ENCODE peak calls at places on chromosome 9, in six cellular contexts. T, C, X, B, Q and R are unnamed samples.

GRCh38 chr9:114685951-114686350 is 4.0 kb upstream of the TEX48 start:
- DNase-seq in T (no peak), C (no peak), X (no peak), B (no peak), Q (no peak), R (no peak)

GRCh38 chr9:136655244-136656225 is 7.2 kb upstream of the EGFL7 start:
- DNase-seq in T (no peak), C (no peak), X (no peak), B (no peak), Q (no peak), R (no peak)

GRCh38 chr9:89154651-89155336 is 23.8 kb downstream of the SHC3 start:
- DNase-seq in T (peak), C (no peak), X (no peak), B (no peak), Q (no peak), R (no peak)

GRCh38 chr9:69122086-69122390 is 52.0 kb upstream of the TJP2 start:
- DNase-seq in T (peak), C (no peak), X (peak), B (no peak), Q (peak), R (peak)

GRCh38 chr9:134253596-134254205 is 72.6 kb upstream of the RXRA start:
- DNase-seq in T (no peak), C (no peak), X (no peak), B (no peak), Q (no peak), R (no peak)

GRCh38 chr9:84759300-84759750 is 89.8 kb downstream of the NTRK2 start:
- DNase-seq in T (no peak), C (no peak), X (no peak), B (no peak), Q (no peak), R (no peak)

GRCh38 chr9:106286249-106286648 is 576.7 kb upstream of the ZNF462 start:
- DNase-seq in T (peak), C (no peak), X (peak), B (no peak), Q (no peak), R (no peak)

GRCh38 chr9:136122425-136123383 is 4.0 kb upstream of the TMEM250 start:
- DNase-seq in T (peak), C (peak), X (peak), B (peak), Q (peak), R (no peak)

GRCh38 chr9:109198736-109199384 is 31.8 kb upstream of the FRRS1L start:
- DNase-seq in T (no peak), C (no peak), X (no peak), B (no peak), Q (no peak), R (no peak)

GRCh38 chr9:126261584-126262356 is 64.9 kb upstream of the MVB12B start:
- DNase-seq in T (no peak), C (no peak), X (no peak), B (no peak), Q (no peak), R (no peak)

GRCh38 chr9:133822439-133823065 is 84.4 kb upstream of the SARDH start:
- DNase-seq in T (no peak), C (no peak), X (no peak), B (no peak), Q (no peak), R (no peak)

GRCh38 chr9:124770359-124771020 is 621 bp downstream of the NR6A1 start:
- DNase-seq in T (no peak), C (no peak), X (peak), B (no peak), Q (no peak), R (no peak)

GRCh38 chr9:126985870-126986498 is 71.4 kb downstream of the RALGPS1 start:
- DNase-seq in T (peak), C (no peak), X (no peak), B (peak), Q (peak), R (no peak)

GRCh38 chr9:133959171-133959570 is 33.0 kb downstream of the VAV2 start:
- DNase-seq in T (no peak), C (no peak), X (no peak), B (no peak), Q (no peak), R (no peak)

GRCh38 chr9:92669890-92670708 is at the start of gene IPPK:
- DNase-seq in T (peak), C (peak), X (peak), B (peak), Q (peak), R (peak)

GRCh38 chr9:99516657-99517049 is 294.6 kb downstream of the SEC61B start:
- DNase-seq in T (no peak), C (no peak), X (no peak), B (no peak), Q (no peak), R (no peak)

GRCh38 chr9:16611001-16611400 is 259.5 kb downstream of the BNC2 start:
- DNase-seq in T (no peak), C (no peak), X (no peak), B (no peak), Q (no peak), R (no peak)

GRCh38 chr9:70634696-70635095 is 220.2 kb upstream of the KLF9 start:
- DNase-seq in T (no peak), C (no peak), X (no peak), B (no peak), Q (no peak), R (no peak)

GRCh38 chr9:82080265-82080664 is 91.7 kb downstream of the SPATA31D1 start:
- DNase-seq in T (no peak), C (no peak), X (no peak), B (no peak), Q (no peak), R (no peak)

GRCh38 chr9:90112791-90113190 is 508.0 kb downstream of the GADD45G start:
- DNase-seq in T (no peak), C (no peak), X (no peak), B (no peak), Q (no peak), R (no peak)

GRCh38 chr9:131853434-131853833 is 113.6 kb upstream of the RAPGEF1 start:
- DNase-seq in T (no peak), C (no peak), X (no peak), B (no peak), Q (no peak), R (no peak)

GRCh38 chr9:15220658-15221310 is 86.2 kb downstream of the TTC39B start:
- DNase-seq in T (no peak), C (no peak), X (no peak), B (no peak), Q (no peak), R (no peak)

GRCh38 chr9:103514767-103515166 is 519.6 kb downstream of the CYLC2 start:
- DNase-seq in T (no peak), C (no peak), X (no peak), B (no peak), Q (no peak), R (no peak)

GRCh38 chr9:37371565-37372464 is 50.7 kb upstream of the GRHPR start:
- DNase-seq in T (no peak), C (no peak), X (no peak), B (no peak), Q (peak), R (no peak)

GRCh38 chr9:123679330-123679987 is 250.5 kb downstream of the DENND1A start:
- DNase-seq in T (no peak), C (no peak), X (no peak), B (no peak), Q (no peak), R (no peak)

GRCh38 chr9:129885018-129885669 is 49.9 kb downstream of the USP20 start:
- DNase-seq in T (no peak), C (no peak), X (peak), B (peak), Q (no peak), R (no peak)

GRCh38 chr9:137227057-137227852 is at the start of gene RNF224:
- DNase-seq in T (peak), C (peak), X (peak), B (peak), Q (peak), R (peak)

GRCh38 chr9:94922691-94923107 is 196.2 kb downstream of the AOPEP start:
- DNase-seq in T (no peak), C (no peak), X (no peak), B (no peak), Q (no peak), R (no peak)

GRCh38 chr9:37669232-37669631 is 18.5 kb downstream of the FRMPD1 start:
- DNase-seq in T (no peak), C (no peak), X (peak), B (no peak), Q (no peak), R (no peak)

GRCh38 chr9:34710023-34710422 is at the start of gene CCL21:
- DNase-seq in T (no peak), C (no peak), X (no peak), B (no peak), Q (no peak), R (no peak)

GRCh38 chr9:135174981-135175380 is 87.5 kb downstream of the OLFM1 start:
- DNase-seq in T (no peak), C (no peak), X (no peak), B (no peak), Q (no peak), R (no peak)

GRCh38 chr9:35914307-35914807 is 5.1 kb downstream of the SPAAR start:
- DNase-seq in T (no peak), C (no peak), X (no peak), B (no peak), Q (no peak), R (no peak)

GRCh38 chr9:91428927-91429351 is 5.3 kb upstream of the NFIL3 start:
- DNase-seq in T (no peak), C (no peak), X (no peak), B (no peak), Q (no peak), R (no peak)

GRCh38 chr9:71302776-71303175 is 181.4 kb upstream of the TRPM3 start:
- DNase-seq in T (no peak), C (no peak), X (no peak), B (no peak), Q (no peak), R (no peak)

GRCh38 chr9:125746017-125746773 is 978 bp upstream of the PBX3 start:
- DNase-seq in T (peak), C (peak), X (peak), B (peak), Q (peak), R (peak)

GRCh38 chr9:98774746-98775145 is 21.6 kb downstream of the ANKS6 start:
- DNase-seq in T (no peak), C (no peak), X (peak), B (no peak), Q (no peak), R (no peak)

GRCh38 chr9:17962747-17963146 is 383.9 kb downstream of the SH3GL2 start:
- DNase-seq in T (no peak), C (no peak), X (no peak), B (no peak), Q (no peak), R (no peak)